ENCODE peak calls at places on chromosomes 5 and 9, in eight cellular contexts. Q, W, V, M, K, L, O and J are unnamed samples.

GRCh38 chr5:35856186-35857003 is at the start of gene IL7R:
- DNase-seq in Q (no peak), W (peak), V (peak), M (peak), K (no peak), L (no peak), O (no peak), J (no peak)

GRCh38 chr5:167217097-167217743 is 1074.2 kb upstream of the WWC1 start:
- DNase-seq in Q (no peak), W (no peak), V (no peak), M (no peak), K (no peak), L (no peak), O (no peak), J (no peak)

GRCh38 chr5:174612686-174613085 is 111.7 kb upstream of the MSX2 start:
- DNase-seq in Q (no peak), W (no peak), V (peak), M (no peak), K (no peak), L (no peak), O (no peak), J (no peak)

GRCh38 chr9:72477862-72478564 is 43.4 kb upstream of the TMC1 start:
- DNase-seq in Q (no peak), W (peak), V (peak), M (peak), K (no peak), L (no peak), O (peak), J (no peak)

GRCh38 chr9:97243606-97244005 is 63.9 kb upstream of the CCDC180 start:
- DNase-seq in Q (no peak), W (no peak), V (no peak), M (no peak), K (no peak), L (no peak), O (no peak), J (no peak)

GRCh38 chr5:167639761-167640160 is 651.7 kb upstream of the WWC1 start:
- DNase-seq in Q (no peak), W (no peak), V (no peak), M (peak), K (no peak), L (no peak), O (no peak), J (no peak)

GRCh38 chr5:33994845-33995244 is 10.4 kb upstream of the SLC45A2 start:
- DNase-seq in Q (no peak), W (no peak), V (no peak), M (no peak), K (no peak), L (no peak), O (no peak), J (no peak)

GRCh38 chr5:9513825-9514224 is 32.0 kb downstream of the SEMA5A start:
- DNase-seq in Q (no peak), W (no peak), V (no peak), M (no peak), K (no peak), L (no peak), O (no peak), J (no peak)

GRCh38 chr9:138022756-138023393 is 145.3 kb downstream of the CACNA1B start:
- DNase-seq in Q (no peak), W (no peak), V (no peak), M (no peak), K (no peak), L (no peak), O (no peak), J (no peak)

GRCh38 chr9:96611302-96611701 is 8.3 kb downstream of the CDC14B start:
- DNase-seq in Q (no peak), W (no peak), V (no peak), M (no peak), K (no peak), L (no peak), O (no peak), J (no peak)

GRCh38 chr9:136254381-136255165 is 9.0 kb upstream of the QSOX2 start:
- DNase-seq in Q (no peak), W (no peak), V (no peak), M (no peak), K (peak), L (no peak), O (no peak), J (no peak)

GRCh38 chr9:22037954-22038690 is 29.0 kb upstream of the CDKN2B start:
- DNase-seq in Q (no peak), W (peak), V (peak), M (peak), K (no peak), L (peak), O (no peak), J (no peak)

GRCh38 chr5:132239776-132240175 is 12.1 kb upstream of the P4HA2 start:
- DNase-seq in Q (no peak), W (no peak), V (no peak), M (no peak), K (no peak), L (no peak), O (no peak), J (peak)

GRCh38 chr5:43192558-43193170 is 639 bp downstream of the NIM1K start:
- DNase-seq in Q (no peak), W (no peak), V (no peak), M (no peak), K (peak), L (no peak), O (peak), J (no peak)

GRCh38 chr5:139575751-139576150 is 14.6 kb downstream of the UBE2D2 start:
- DNase-seq in Q (no peak), W (no peak), V (no peak), M (no peak), K (no peak), L (no peak), O (no peak), J (no peak)

GRCh38 chr9:127423591-127423933 is 620 bp upstream of the ZNF79 start:
- DNase-seq in Q (no peak), W (no peak), V (no peak), M (no peak), K (no peak), L (no peak), O (no peak), J (no peak)

GRCh38 chr5:7629559-7629958 is 221.4 kb downstream of the CFAP90 start:
- DNase-seq in Q (no peak), W (no peak), V (no peak), M (no peak), K (no peak), L (no peak), O (no peak), J (no peak)

GRCh38 chr9:15513335-15513734 is 2.6 kb upstream of the PSIP1 start:
- DNase-seq in Q (no peak), W (no peak), V (no peak), M (peak), K (no peak), L (no peak), O (peak), J (no peak)

GRCh38 chr9:134669556-134669955 is 28.0 kb downstream of the COL5A1 start:
- DNase-seq in Q (no peak), W (no peak), V (no peak), M (no peak), K (no peak), L (no peak), O (no peak), J (no peak)